ENCODE peak calls at places on chromosomes 13 and 19, in ten cellular contexts. W, H, B, Z, V, J, O, K, Q and N are unnamed samples.

GRCh38 chr13:24664726-24665409 is 15.3 kb upstream of the ATP12A start:
- DNase-seq in W (no peak), H (no peak), B (no peak), Z (no peak), V (no peak), J (no peak), O (no peak), K (no peak), Q (no peak), N (no peak)

GRCh38 chr19:39175564-39175963 is 21.2 kb upstream of the NCCRP1 start:
- DNase-seq in W (no peak), H (no peak), B (no peak), Z (no peak), V (no peak), J (no peak), O (no peak), K (no peak), Q (no peak), N (no peak)

GRCh38 chr13:47064381-47064780 is 167.5 kb upstream of the HTR2A start:
- DNase-seq in W (no peak), H (no peak), B (no peak), Z (no peak), V (no peak), J (no peak), O (no peak), K (no peak), Q (no peak), N (no peak)

GRCh38 chr13:20492641-20493040 is 33.0 kb downstream of the CRYL1 start:
- DNase-seq in W (peak; percentile 19), H (no peak), B (peak; percentile 22), Z (peak; percentile 40), V (no peak), J (no peak), O (peak; percentile 32), K (no peak), Q (peak; percentile 65), N (no peak)

GRCh38 chr13:25171517-25172302 is at the start of gene AMER2:
- DNase-seq in W (peak; percentile 70), H (peak; percentile 34), B (peak; percentile 38), Z (peak; percentile 63), V (no peak), J (peak; percentile 20), O (peak; percentile 76), K (no peak), Q (peak; percentile 22), N (peak; percentile 3)

GRCh38 chr19:51292971-51293370 is 18.5 kb upstream of the IGLON5 start:
- DNase-seq in W (no peak), H (no peak), B (no peak), Z (no peak), V (no peak), J (peak; percentile 25), O (no peak), K (no peak), Q (no peak), N (no peak)

GRCh38 chr13:40895715-40896184 is 106.3 kb downstream of the SLC25A15 start:
- DNase-seq in W (peak; percentile 39), H (no peak), B (no peak), Z (no peak), V (no peak), J (no peak), O (no peak), K (no peak), Q (no peak), N (peak; percentile 41)

GRCh38 chr13:97648171-97648880 is 214.4 kb downstream of the RAP2A start:
- DNase-seq in W (no peak), H (no peak), B (peak; percentile 82), Z (no peak), V (no peak), J (no peak), O (no peak), K (no peak), Q (no peak), N (no peak)

GRCh38 chr13:65943024-65943423 is 1287.1 kb downstream of the PCDH9 start:
- DNase-seq in W (no peak), H (no peak), B (peak; percentile 68), Z (no peak), V (no peak), J (no peak), O (no peak), K (no peak), Q (no peak), N (no peak)

GRCh38 chr19:16376649-16377048 is 52.0 kb downstream of the KLF2 start:
- DNase-seq in W (no peak), H (no peak), B (no peak), Z (peak; percentile 67), V (peak; percentile 31), J (no peak), O (peak; percentile 56), K (no peak), Q (peak; percentile 43), N (no peak)
- TF ChIP-seq CTCF in W (no peak), H (peak; percentile 56), B (peak; percentile 43), Z (peak; percentile 42), V (no peak), J (peak; percentile 25), O (peak; percentile 41), K (peak; percentile 70), Q (peak; percentile 46), N (peak; percentile 58)

DNA sequence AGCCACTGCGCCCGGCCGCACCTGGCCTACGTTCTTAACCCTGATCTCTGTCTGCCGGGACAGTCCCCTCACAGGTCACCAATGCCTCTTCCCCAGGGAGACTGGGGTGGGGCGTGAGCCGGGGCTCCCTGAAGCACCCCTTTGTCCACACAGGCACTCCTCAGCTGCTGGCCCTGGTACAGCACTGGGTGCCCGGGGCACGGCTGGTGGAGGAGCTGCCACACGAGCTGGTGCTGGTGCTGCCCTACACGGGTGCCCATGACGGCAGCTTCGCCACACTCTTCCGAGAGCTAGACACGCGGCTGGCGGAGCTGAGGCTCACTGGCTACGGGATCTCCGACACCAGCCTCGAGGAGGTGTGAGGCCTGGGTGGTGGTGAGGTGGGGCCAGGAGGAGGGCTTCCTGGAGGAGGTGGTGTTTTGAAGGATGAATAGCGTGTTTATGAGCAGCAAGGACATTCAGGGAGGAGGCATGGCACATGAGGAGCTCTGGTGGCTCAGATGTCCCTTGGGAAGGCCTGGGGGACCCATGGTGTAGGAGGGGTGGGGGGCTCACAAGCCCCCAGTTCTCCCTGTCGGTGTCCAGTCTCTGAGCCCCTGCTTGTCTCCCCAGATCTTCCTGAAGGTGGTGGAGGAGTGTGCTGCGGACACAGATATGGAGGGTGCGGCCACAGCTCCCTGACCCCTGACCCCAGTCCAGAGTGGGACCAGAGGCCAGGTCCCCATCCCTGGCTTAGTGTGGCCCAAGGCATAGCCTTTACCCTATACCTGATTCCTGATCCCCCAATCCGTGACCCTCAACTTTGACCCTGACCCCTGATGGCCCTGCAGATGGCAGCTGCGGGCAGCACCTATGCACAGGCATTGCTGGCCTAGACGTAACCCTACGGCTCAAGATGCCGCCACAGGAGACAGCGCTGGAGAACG is 13.5 kb upstream of the ARHGAP45 start:
- DNase-seq in W (no peak), H (no peak), B (no peak), Z (no peak), V (no peak), J (no peak), O (no peak), K (no peak), Q (no peak), N (no peak)
- TF ChIP-seq CTCF in W (no peak), H (no peak), B (no peak), Z (no peak), V (no peak), J (no peak), O (no peak), K (no peak), Q (no peak), N (no peak)

DNA sequence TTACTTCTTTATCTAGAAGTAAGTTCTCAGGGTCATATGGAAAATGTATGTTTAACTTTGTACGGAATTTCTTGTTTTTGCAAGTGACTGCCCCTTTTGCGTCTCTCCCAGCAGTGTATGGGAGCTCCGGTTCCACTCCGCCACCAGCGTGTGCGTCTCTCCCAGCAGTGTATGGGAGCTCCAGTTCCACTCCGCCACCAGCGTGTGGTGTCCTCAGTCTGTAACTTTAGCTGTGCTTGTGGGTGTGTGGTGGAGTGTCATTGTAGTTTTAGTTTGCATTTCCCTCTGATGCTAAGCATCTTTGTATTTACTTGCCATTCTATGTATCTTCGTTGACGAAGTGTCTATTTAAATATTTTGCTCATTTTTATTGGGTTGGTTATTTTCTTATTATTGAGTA is 2.4 kb downstream of the CUL4A start:
- DNase-seq in W (no peak), H (no peak), B (no peak), Z (peak; percentile 46), V (no peak), J (no peak), O (peak; percentile 60), K (no peak), Q (no peak), N (no peak)
- TF ChIP-seq CTCF in W (no peak), H (peak; percentile 32), B (no peak), Z (no peak), V (no peak), J (peak; percentile 16), O (no peak), K (peak; percentile 47), Q (peak; percentile 11), N (peak; percentile 7)

DNA sequence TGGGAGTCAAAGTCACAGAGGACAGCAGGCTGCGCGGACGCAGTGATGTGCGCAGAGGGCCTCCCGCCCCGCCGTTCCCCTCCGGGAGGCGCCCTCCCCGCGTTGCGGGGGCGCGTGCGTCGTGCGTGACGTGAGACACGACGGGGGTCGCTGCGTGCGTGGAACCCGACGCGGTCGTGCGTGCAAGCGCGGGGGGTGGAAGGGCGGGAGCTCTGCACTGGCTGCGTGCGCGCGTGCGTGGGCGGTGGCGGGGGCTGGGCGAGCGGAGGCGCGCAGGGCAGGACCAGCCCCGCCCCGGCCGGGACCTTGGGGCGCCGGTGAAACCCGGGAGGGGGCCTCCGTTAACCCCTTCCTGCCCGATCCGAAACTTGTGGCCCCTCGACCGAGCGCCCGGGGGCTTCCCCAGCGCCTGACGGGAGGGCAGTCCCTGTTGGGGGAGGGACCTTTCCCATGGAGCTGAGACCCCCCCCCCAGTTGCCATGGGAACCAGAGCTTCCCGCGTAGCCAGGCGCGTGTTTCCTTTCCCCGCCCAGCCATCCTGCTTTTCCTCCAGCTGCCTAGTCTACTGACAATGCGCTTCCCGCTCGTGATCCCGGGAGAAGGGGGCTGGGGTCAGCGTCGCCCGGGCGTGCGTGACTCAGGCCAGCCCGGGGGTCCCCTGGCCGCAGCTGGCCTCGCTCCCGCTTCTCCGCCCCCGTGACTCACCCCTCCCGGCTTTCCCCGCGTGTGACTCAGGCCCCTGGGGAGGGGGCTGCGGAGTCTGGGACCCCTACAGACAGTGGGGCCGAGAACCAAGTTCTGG is 7.3 kb upstream of the HOOK2 start:
- DNase-seq in W (peak; percentile 89), H (no peak), B (peak; percentile 93), Z (peak; percentile 84), V (peak; percentile 90), J (peak; percentile 92), O (peak; percentile 62), K (no peak), Q (peak; percentile 93), N (no peak)
- TF ChIP-seq CTCF in W (peak; percentile 14), H (no peak), B (no peak), Z (no peak), V (no peak), J (no peak), O (no peak), K (no peak), Q (peak; percentile 8), N (peak; percentile 6)

DNA sequence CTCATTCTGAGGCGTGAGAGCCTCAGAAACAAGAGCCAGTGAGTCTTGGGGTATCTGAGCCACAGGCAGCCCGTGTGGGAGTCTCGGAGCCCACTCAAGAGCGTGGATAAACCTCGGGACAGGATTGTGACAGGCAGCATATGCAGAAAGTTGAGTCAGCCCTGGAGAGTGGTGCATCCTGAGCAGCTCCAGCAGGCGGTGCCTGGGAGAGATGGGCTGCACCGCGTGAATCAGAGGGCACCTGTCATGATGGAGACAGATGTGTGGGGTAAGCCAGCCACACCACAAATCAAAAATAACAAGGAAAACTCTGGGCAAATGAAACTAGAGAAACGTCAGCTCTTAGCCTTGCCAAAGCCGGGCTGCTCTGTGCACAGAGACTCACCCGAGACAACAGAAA is 30.0 kb upstream of the POP4 start:
- DNase-seq in W (no peak), H (no peak), B (no peak), Z (no peak), V (no peak), J (no peak), O (no peak), K (no peak), Q (no peak), N (no peak)
- TF ChIP-seq CTCF in W (no peak), H (no peak), B (no peak), Z (no peak), V (no peak), J (no peak), O (no peak), K (no peak), Q (no peak), N (no peak)